ENCODE peak calls at places on chromosomes 12 and 14, in six cellular contexts. G is stomach, S is HepG2, C is sigmoid colon, V is transverse colon, J is upper lobe of left lung. W is an unnamed sample.

GRCh38 chr12:92570056-92570753 is 132.6 kb upstream of the PLEKHG7 start:
- DNase-seq in J (peak; percentile 43), G (peak; percentile 61), S (peak; percentile 67), C (peak; percentile 75), V (peak; percentile 64), W (no peak)

GRCh38 chr14:94176808-94177207 is 2.7 kb downstream of the PPP4R4 start:
- DNase-seq in V (no peak), G (no peak), S (no peak), J (no peak), C (no peak), W (no peak)

GRCh38 chr12:253116-253831 is 9.4 kb downstream of the SLC6A13 start:
- DNase-seq in S (no peak), G (no peak), V (no peak), C (no peak), J (no peak), W (no peak)

GRCh38 chr14:105021656-105022275 is 883 bp upstream of the CDCA4 start:
- DNase-seq in V (peak; percentile 64), J (peak; percentile 39), C (no peak), S (peak; percentile 47), G (peak; percentile 29), W (no peak)

GRCh38 chr12:71069317-71069716 is 88.5 kb downstream of the TSPAN8 start:
- DNase-seq in G (no peak), C (no peak), J (no peak), S (no peak), V (no peak), W (no peak)

GRCh38 chr14:73741386-73741875 is 27.2 kb upstream of the PNMA1 start:
- DNase-seq in J (peak; percentile 91), V (peak; percentile 86), G (peak; percentile 79), S (peak; percentile 61), C (peak; percentile 90), W (no peak)

GRCh38 chr14:25017562-25017961 is 32.4 kb downstream of the STXBP6 start:
- DNase-seq in J (no peak), V (no peak), C (no peak), S (no peak), G (no peak), W (no peak)

GRCh38 chr12:88472248-88472647 is 108.0 kb downstream of the KITLG start:
- DNase-seq in J (no peak), S (no peak), C (no peak), G (no peak), V (no peak), W (no peak)

GRCh38 chr14:65134651-65135579 is 32.6 kb upstream of the MAX start:
- DNase-seq in V (peak; percentile 29), G (no peak), C (no peak), S (no peak), J (no peak), W (no peak)

GRCh38 chr12:53103860-53104305 is 597 bp downstream of the SOAT2 start:
- DNase-seq in V (peak; percentile 18), S (peak; percentile 83), J (peak; percentile 32), C (no peak), G (no peak), W (no peak)

GRCh38 chr14:100286484-100287191 is 19.6 kb downstream of the SLC25A29 start:
- DNase-seq in J (no peak), S (no peak), G (peak; percentile 20), C (no peak), V (peak; percentile 5), W (no peak)

GRCh38 chr12:97659117-97659880 is 196.7 kb downstream of the RMST start:
- DNase-seq in V (no peak), J (no peak), C (no peak), S (peak; percentile 3), G (no peak), W (no peak)
- TF ChIP-seq EP300 in V (no peak), J (no peak), C (no peak), S (no peak), G (no peak), W (no peak)

GRCh38 chr14:30443368-30444007 is 115.5 kb upstream of the G2E3 start:
- DNase-seq in C (no peak), G (no peak), S (peak; percentile 77), J (no peak), V (no peak), W (no peak)
- TF ChIP-seq EP300 in C (no peak), G (no peak), S (no peak), J (no peak), V (no peak), W (no peak)

GRCh38 chr12:30507576-30507975 is 188.1 kb downstream of the IPO8 start:
- DNase-seq in G (no peak), C (no peak), V (no peak), S (peak; percentile 35), J (no peak), W (no peak)

GRCh38 chr12:30506411-30506810 is 189.3 kb downstream of the IPO8 start:
- DNase-seq in J (no peak), G (no peak), V (no peak), C (no peak), S (no peak), W (no peak)

GRCh38 chr12:30508205-30508967 is 187.3 kb downstream of the IPO8 start:
- DNase-seq in J (no peak), C (no peak), S (peak; percentile 96), G (no peak), V (no peak), W (no peak)
- TF ChIP-seq EP300 in J (no peak), C (no peak), S (peak; percentile 98), G (no peak), V (no peak), W (no peak)

GRCh38 chr14:71475916-71476315 is 456.3 kb upstream of the RGS6 start:
- DNase-seq in G (no peak), S (no peak), J (no peak), C (no peak), V (no peak), W (no peak)

GRCh38 chr14:71473843-71474242 is 458.4 kb upstream of the RGS6 start:
- DNase-seq in V (no peak), S (no peak), C (no peak), G (no peak), J (no peak), W (no peak)

GRCh38 chr14:71474291-71474690 is 457.9 kb upstream of the RGS6 start:
- DNase-seq in S (no peak), J (no peak), G (no peak), C (no peak), V (no peak), W (no peak)

GRCh38 chr14:71472961-71473340 is 459.3 kb upstream of the RGS6 start:
- DNase-seq in V (no peak), S (no peak), C (no peak), G (no peak), J (no peak), W (no peak)

DNA sequence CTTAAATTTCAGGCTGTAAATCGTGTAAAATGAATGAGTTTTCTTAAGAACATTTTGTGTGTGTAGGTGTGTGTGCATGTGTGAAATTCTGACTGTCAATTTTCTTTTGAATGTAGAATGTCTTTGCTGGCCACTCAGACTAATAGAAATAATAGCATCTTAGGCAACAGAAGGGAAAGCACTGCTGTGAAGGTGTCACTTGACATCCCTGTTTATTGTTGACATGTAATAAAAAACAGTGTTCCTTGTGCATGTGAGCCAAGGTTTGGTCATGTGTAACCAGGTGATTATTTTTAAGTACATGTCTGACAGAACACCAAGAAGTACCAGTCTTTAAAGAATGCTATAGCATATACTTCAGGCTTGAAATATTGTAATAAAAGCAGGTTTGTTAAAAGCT is 457.4 kb upstream of the RGS6 start:
- DNase-seq in V (no peak), S (no peak), G (no peak), C (no peak), J (no peak), W (no peak)
- TF ChIP-seq EP300 in V (no peak), S (no peak), G (no peak), C (no peak), J (no peak), W (no peak)

GRCh38 chr12:18165889-18166288 is 75.9 kb upstream of the RERGL start:
- DNase-seq in V (no peak), C (no peak), J (no peak), S (no peak), G (no peak), W (no peak)

GRCh38 chr12:18160901-18161300 is 70.9 kb upstream of the RERGL start:
- DNase-seq in G (no peak), C (no peak), S (no peak), J (no peak), V (no peak), W (no peak)

DNA sequence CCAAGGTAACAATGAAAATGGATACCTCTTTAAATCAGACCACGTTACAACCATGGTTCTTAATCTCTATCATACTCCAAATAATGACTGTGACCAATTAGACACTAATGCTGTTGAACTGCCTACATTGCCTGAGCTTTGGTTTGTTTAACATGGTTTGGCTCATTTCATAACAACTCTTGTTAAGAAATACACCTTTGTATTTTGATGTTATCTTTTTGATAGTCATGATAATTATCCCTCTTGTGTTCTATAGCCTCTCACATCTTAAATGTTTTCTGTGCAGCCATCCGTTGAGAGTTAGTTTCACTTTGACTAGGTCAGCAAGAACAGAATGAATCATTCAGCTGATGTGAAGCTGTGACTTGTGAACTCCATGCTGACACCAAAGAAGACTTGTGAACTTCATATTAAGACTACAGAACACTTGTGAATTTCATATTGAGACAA is 75.5 kb upstream of the RERGL start:
- DNase-seq in C (no peak), G (no peak), V (no peak), J (no peak), S (no peak), W (no peak)
- TF ChIP-seq EP300 in C (no peak), G (no peak), V (no peak), J (no peak), S (no peak), W (no peak)